ENCODE peak calls at places on chromosomes 13 and 19, in six cellular contexts. W is PC-9, T is heart left ventricle, Q is coronary artery, H is tibial artery, S is heart right ventricle. F is an unnamed sample.

GRCh38 chr13:98508280-98509074 is 68.4 kb downstream of the STK24 start:
- DNase-seq in W (peak), T (no peak), Q (no peak), H (no peak), S (no peak), F (no peak)

GRCh38 chr19:35341006-35341405 is 6.7 kb upstream of the FFAR1 start:
- DNase-seq in W (no peak), T (no peak), Q (no peak), H (no peak), S (no peak), F (no peak)

GRCh38 chr13:95509521-95510315 is 42.8 kb upstream of the CLDN10 start:
- DNase-seq in W (no peak), T (no peak), Q (no peak), H (no peak), S (no peak), F (no peak)

GRCh38 chr19:57192064-57192395 is 730 bp downstream of the ZNF264 start:
- DNase-seq in W (no peak), T (no peak), Q (no peak), H (no peak), S (no peak), F (no peak)

GRCh38 chr19:1755467-1756155 is 2.3 kb downstream of the ONECUT3 start:
- DNase-seq in W (no peak), T (no peak), Q (no peak), H (no peak), S (no peak), F (no peak)

GRCh38 chr13:111074826-111075225 is 40.3 kb upstream of the ARHGEF7 start:
- DNase-seq in W (no peak), T (no peak), Q (no peak), H (no peak), S (no peak), F (no peak)

GRCh38 chr13:96792736-96793444 is 201.4 kb downstream of the OXGR1 start:
- DNase-seq in W (no peak), T (no peak), Q (no peak), H (no peak), S (no peak), F (peak)

GRCh38 chr13:66400292-66400691 is 829.8 kb downstream of the PCDH9 start:
- DNase-seq in W (no peak), T (no peak), Q (no peak), H (no peak), S (no peak), F (no peak)

GRCh38 chr13:47220453-47221150 is 323.7 kb upstream of the HTR2A start:
- DNase-seq in W (no peak), T (no peak), Q (no peak), H (no peak), S (no peak), F (no peak)

GRCh38 chr13:33931397-33931987 is 113.5 kb downstream of the RFC3 start:
- DNase-seq in W (no peak), T (no peak), Q (no peak), H (no peak), S (peak), F (peak)

DNA sequence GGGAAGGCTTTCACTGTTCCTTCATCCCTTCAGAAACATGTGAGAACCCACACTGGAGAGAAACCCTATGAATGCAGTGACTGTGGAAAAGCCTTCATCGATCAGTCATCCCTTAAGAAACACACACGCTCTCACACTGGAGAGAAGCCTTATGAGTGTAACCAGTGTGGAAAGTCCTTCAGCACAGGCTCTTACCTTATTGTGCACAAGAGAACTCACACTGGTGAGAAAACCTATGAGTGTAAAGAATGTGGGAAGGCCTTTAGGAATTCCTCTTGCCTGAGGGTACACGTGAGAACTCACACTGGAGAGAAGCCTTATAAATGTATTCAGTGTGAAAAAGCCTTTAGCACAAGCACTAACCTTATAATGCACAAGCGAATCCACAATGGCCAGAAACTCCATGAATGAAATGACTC is 18.6 kb downstream of the ZNF177 start:
- DNase-seq in W (no peak), T (no peak), Q (no peak), H (no peak), S (no peak), F (no peak)
- H3K4me3 ChIP-seq in W (no peak), T (no peak), Q (peak), H (no peak), S (no peak), F (no peak)

GRCh38 chr19:18339703-18340102 is 695 bp upstream of the PGPEP1 start:
- DNase-seq in W (peak), T (no peak), Q (no peak), H (no peak), S (no peak), F (no peak)
- TF ChIP-seq CTCF in W (peak), T (no peak), Q (no peak), H (no peak), S (no peak), F (peak)

GRCh38 chr19:10819124-10820060 is 16.6 kb downstream of the TMED1 start:
- DNase-seq in W (no peak), T (peak), Q (no peak), H (no peak), S (no peak), F (no peak)

GRCh38 chr19:10816691-10817090 is 19.3 kb downstream of the TMED1 start:
- DNase-seq in W (no peak), T (no peak), Q (no peak), H (no peak), S (no peak), F (no peak)

GRCh38 chr19:10818306-10819123 is 17.5 kb downstream of the TMED1 start:
- DNase-seq in W (no peak), T (peak), Q (no peak), H (no peak), S (no peak), F (no peak)

GRCh38 chr19:10815969-10816635 is 19.9 kb downstream of the TMED1 start:
- DNase-seq in W (no peak), T (no peak), Q (no peak), H (no peak), S (no peak), F (no peak)

GRCh38 chr19:10817291-10818038 is 18.5 kb downstream of the TMED1 start:
- DNase-seq in W (no peak), T (peak), Q (no peak), H (peak), S (peak), F (peak)
- H3K4me3 ChIP-seq in W (no peak), T (peak), Q (peak), H (peak), S (no peak), F (peak)

DNA sequence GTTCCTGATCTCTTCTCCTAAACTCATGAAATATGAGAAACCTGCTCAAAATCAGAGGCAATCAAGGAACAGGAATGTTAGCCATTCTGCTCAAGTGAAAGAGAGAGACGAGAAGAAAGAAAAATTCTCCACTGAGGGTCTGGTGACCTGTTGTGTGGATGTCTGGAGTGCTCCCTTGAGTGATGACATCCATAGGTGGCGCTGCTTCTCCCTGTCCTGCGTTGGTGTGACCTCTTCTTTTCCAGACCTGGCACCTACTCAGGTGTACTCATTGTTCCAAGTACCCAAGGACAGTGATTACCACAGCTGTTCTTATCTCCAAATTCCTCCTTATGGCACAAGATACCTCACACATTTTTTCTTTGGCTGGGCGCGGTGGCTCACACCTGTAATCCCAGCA is 4.0 kb downstream of the ZNF223 start:
- DNase-seq in W (no peak), T (no peak), Q (no peak), H (no peak), S (no peak), F (no peak)
- TF ChIP-seq CTCF in W (no peak), T (no peak), Q (no peak), H (no peak), S (no peak), F (no peak)

DNA sequence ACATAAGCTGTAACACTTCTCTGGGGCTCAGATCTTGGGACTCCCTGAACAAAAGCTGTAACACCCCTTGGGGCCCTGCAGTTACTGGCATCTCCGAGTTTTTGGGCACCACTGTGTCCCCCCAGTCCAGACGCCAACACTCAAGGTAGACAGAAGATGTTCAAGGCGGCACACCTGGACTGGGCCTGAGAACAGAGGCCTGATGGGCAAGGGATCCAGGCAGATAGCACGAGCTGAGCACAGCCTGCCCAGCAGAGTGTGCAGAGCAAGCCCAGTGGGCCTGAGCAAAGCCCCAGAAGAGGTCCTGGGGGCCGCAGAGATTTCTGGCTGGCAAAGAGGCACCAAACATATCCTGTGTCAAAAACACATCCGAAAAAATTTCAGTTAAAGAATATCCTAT is 1163.3 kb upstream of the PRR20A start:
- DNase-seq in W (no peak), T (peak), Q (peak), H (no peak), S (no peak), F (no peak)
- H3K4me3 ChIP-seq in W (no peak), T (no peak), Q (no peak), H (no peak), S (no peak), F (no peak)